ENCODE peak calls at places on chromosomes 5 and 9, in six cellular contexts. G, J, U, Q, Y and R are unnamed samples.
A peak's percentile ranks its signal among the peaks of the same experiment; 100 is the strongest.

GRCh38 chr9:109733690-109734089 is 46.3 kb upstream of the PALM2AKAP2 start:
- DNase-seq in G (no peak), J (no peak), U (peak; percentile 84), Q (peak; percentile 74), Y (no peak), R (no peak)

GRCh38 chr9:128116104-128117083 is 11.1 kb downstream of the PTGES2 start:
- DNase-seq in G (no peak), J (no peak), U (no peak), Q (no peak), Y (no peak), R (no peak)

GRCh38 chr9:34253460-34253837 is 74.6 kb downstream of the UBAP1 start:
- DNase-seq in G (no peak), J (no peak), U (peak; percentile 68), Q (peak; percentile 64), Y (peak; percentile 10), R (no peak)

GRCh38 chr5:149878371-149878770 is 66.2 kb downstream of the PDE6A start:
- DNase-seq in G (no peak), J (no peak), U (peak; percentile 53), Q (no peak), Y (no peak), R (no peak)

GRCh38 chr5:69261034-69261433 is 26.3 kb downstream of the CDK7 start:
- DNase-seq in G (no peak), J (no peak), U (no peak), Q (no peak), Y (no peak), R (no peak)

GRCh38 chr9:129405831-129406220 is 215.1 kb downstream of the C9orf50 start:
- DNase-seq in G (no peak), J (no peak), U (no peak), Q (no peak), Y (no peak), R (no peak)

GRCh38 chr9:123028136-123028535 is 5.3 kb upstream of the GPR21 start:
- DNase-seq in G (no peak), J (no peak), U (no peak), Q (no peak), Y (no peak), R (no peak)

GRCh38 chr9:33162721-33163311 is 4.3 kb downstream of the B4GALT1 start:
- DNase-seq in G (no peak), J (no peak), U (peak; percentile 94), Q (peak; percentile 95), Y (no peak), R (peak; percentile 95)